ENCODE peak calls at places on chromosomes 12 and 14, in eight cellular contexts. Z is stimulated activated CD8-positive, alpha-beta memory T cell treated with anti-CD3 and anti-CD28 coated beads, Interleukin-7, amount 100 ng/mL, for 4 hours; G is NAMALWA; D is MG63; P is Right ventricle myocardium superior; L is adrenal gland; B is CD8-positive, alpha-beta memory T cell; S is kidney tubule cell. T is an unnamed sample.

GRCh38 chr14:42224053-42224888 is 617.6 kb downstream of the LRFN5 start:
- DNase-seq in Z (no peak), G (peak), D (peak), P (no peak), L (peak), B (no peak), S (peak), T (peak)

GRCh38 chr12:112122823-112123690 is 2.3 kb upstream of the TRAFD1 start:
- DNase-seq in Z (no peak), G (no peak), D (peak), P (no peak), L (no peak), B (no peak), S (no peak), T (no peak)

GRCh38 chr14:90034156-90034555 is 27.6 kb upstream of the KCNK13 start:
- DNase-seq in Z (no peak), G (no peak), D (no peak), P (no peak), L (no peak), B (no peak), S (no peak), T (no peak)

GRCh38 chr14:100592461-100592871 is 5.2 kb upstream of the BEGAIN start:
- DNase-seq in Z (no peak), G (no peak), D (no peak), P (peak), L (no peak), B (peak), S (no peak), T (no peak)

GRCh38 chr14:64412237-64412636 is 24.1 kb downstream of the MTHFD1 start:
- DNase-seq in Z (no peak), G (no peak), D (no peak), P (no peak), L (no peak), B (no peak), S (no peak), T (no peak)

GRCh38 chr14:103690332-103690731 is 24.9 kb downstream of the XRCC3 start:
- DNase-seq in Z (no peak), G (no peak), D (no peak), P (no peak), L (no peak), B (no peak), S (no peak), T (no peak)

GRCh38 chr12:48414046-48414445 is 58.3 kb upstream of the ANP32D start:
- DNase-seq in Z (no peak), G (no peak), D (no peak), P (no peak), L (peak), B (no peak), S (no peak), T (no peak)

GRCh38 chr12:108193922-108194321 is 64.8 kb downstream of the WSCD2 start:
- DNase-seq in Z (no peak), G (peak), D (no peak), P (no peak), L (no peak), B (no peak), S (peak), T (peak)

GRCh38 chr12:27711312-27711682 is 665 bp downstream of the MRPS35 start:
- DNase-seq in Z (no peak), G (peak), D (peak), P (no peak), L (no peak), B (no peak), S (peak), T (no peak)

GRCh38 chr14:44960146-44960545 is 1.6 kb downstream of the KLHL28 start:
- DNase-seq in Z (no peak), G (peak), D (no peak), P (no peak), L (no peak), B (no peak), S (peak), T (no peak)

GRCh38 chr12:72540811-72541210 is 268.6 kb downstream of the TRHDE start:
- DNase-seq in Z (no peak), G (no peak), D (no peak), P (no peak), L (no peak), B (no peak), S (no peak), T (no peak)

GRCh38 chr12:49636574-49636973 is 13.2 kb downstream of the PRPF40B start:
- DNase-seq in Z (no peak), G (no peak), D (no peak), P (no peak), L (no peak), B (no peak), S (no peak), T (no peak)

GRCh38 chr12:66045506-66045905 is 85.0 kb downstream of the LLPH start:
- DNase-seq in Z (no peak), G (no peak), D (no peak), P (no peak), L (no peak), B (no peak), S (no peak), T (no peak)

GRCh38 chr12:123389560-123390351 is 5.8 kb downstream of the KMT5A start:
- DNase-seq in Z (peak), G (peak), D (peak), P (peak), L (peak), B (peak), S (peak), T (peak)

GRCh38 chr12:8087666-8088065 is 5.6 kb downstream of the NECAP1 start:
- DNase-seq in Z (no peak), G (no peak), D (no peak), P (no peak), L (no peak), B (no peak), S (no peak), T (no peak)

GRCh38 chr12:46522141-46522540 is 149.6 kb upstream of the SLC38A2 start:
- DNase-seq in Z (no peak), G (no peak), D (no peak), P (no peak), L (no peak), B (no peak), S (no peak), T (no peak)

GRCh38 chr12:82625523-82625922 is 61.2 kb upstream of the TMTC2 start:
- DNase-seq in Z (no peak), G (no peak), D (no peak), P (no peak), L (no peak), B (no peak), S (no peak), T (no peak)

GRCh38 chr12:46357438-46358324 is 14.9 kb downstream of the SLC38A2 start:
- DNase-seq in Z (no peak), G (peak), D (no peak), P (no peak), L (no peak), B (no peak), S (peak), T (peak)

GRCh38 chr12:117111386-117112267 is 12.4 kb upstream of the TESC start:
- DNase-seq in Z (no peak), G (no peak), D (no peak), P (no peak), L (no peak), B (no peak), S (no peak), T (no peak)

GRCh38 chr12:20486233-20486632 is 117.9 kb downstream of the PDE3A start:
- DNase-seq in Z (no peak), G (no peak), D (no peak), P (no peak), L (no peak), B (no peak), S (no peak), T (no peak)